ENCODE peak calls at places on chromosomes 7 and 10, in eight cellular contexts. R, Y, A, H, M, W, X and B are unnamed samples.

GRCh38 chr10:71213127-71213616 is 802 bp downstream of the UNC5B start:
- DNase-seq in R (peak), Y (peak), A (no peak), H (no peak), M (peak), W (peak), X (no peak), B (no peak)

GRCh38 chr7:16739863-16740622 is 13.5 kb upstream of the TSPAN13 start:
- DNase-seq in R (no peak), Y (no peak), A (peak), H (no peak), M (no peak), W (peak), X (no peak), B (no peak)

GRCh38 chr10:103783686-103784085 is 71.7 kb downstream of the SH3PXD2A start:
- DNase-seq in R (no peak), Y (peak), A (no peak), H (no peak), M (no peak), W (no peak), X (no peak), B (no peak)

GRCh38 chr10:95382174-95382573 is 91.4 kb upstream of the PDLIM1 start:
- DNase-seq in R (no peak), Y (no peak), A (no peak), H (no peak), M (no peak), W (no peak), X (no peak), B (no peak)

GRCh38 chr10:98489561-98490481 is 43.1 kb upstream of the HPS1 start:
- DNase-seq in R (no peak), Y (no peak), A (no peak), H (no peak), M (no peak), W (peak), X (no peak), B (no peak)

GRCh38 chr10:74432841-74433594 is 282.0 kb downstream of the ADK start:
- DNase-seq in R (no peak), Y (no peak), A (peak), H (no peak), M (no peak), W (peak), X (no peak), B (no peak)

GRCh38 chr7:51046482-51046881 is 263.8 kb upstream of the GRB10 start:
- DNase-seq in R (no peak), Y (no peak), A (no peak), H (no peak), M (no peak), W (no peak), X (no peak), B (no peak)

GRCh38 chr10:373015-373414 is 237.8 kb downstream of the ZMYND11 start:
- DNase-seq in R (no peak), Y (no peak), A (no peak), H (no peak), M (no peak), W (peak), X (no peak), B (no peak)

GRCh38 chr7:33644489-33644888 is 260.9 kb upstream of the BMPER start:
- DNase-seq in R (no peak), Y (no peak), A (no peak), H (no peak), M (no peak), W (no peak), X (no peak), B (no peak)

GRCh38 chr7:69840248-69840647 is 242.0 kb downstream of the AUTS2 start:
- DNase-seq in R (no peak), Y (no peak), A (no peak), H (no peak), M (no peak), W (peak), X (no peak), B (no peak)

GRCh38 chr10:131159771-131160170 is 151.8 kb downstream of the TCERG1L start:
- DNase-seq in R (no peak), Y (no peak), A (no peak), H (no peak), M (no peak), W (no peak), X (no peak), B (no peak)

GRCh38 chr7:40918701-40919271 is 784.0 kb downstream of the SUGCT start:
- DNase-seq in R (no peak), Y (no peak), A (peak), H (no peak), M (no peak), W (peak), X (no peak), B (no peak)

GRCh38 chr7:5354460-5355279 is 69.0 kb downstream of the TNRC18 start:
- DNase-seq in R (no peak), Y (no peak), A (no peak), H (no peak), M (no peak), W (peak), X (no peak), B (no peak)

GRCh38 chr7:45617166-45617565 is 43.0 kb downstream of the ADCY1 start:
- DNase-seq in R (no peak), Y (no peak), A (no peak), H (no peak), M (no peak), W (no peak), X (no peak), B (no peak)

GRCh38 chr10:7408494-7409044 is 2.3 kb downstream of the SFMBT2 start:
- DNase-seq in R (peak), Y (peak), A (no peak), H (no peak), M (no peak), W (peak), X (peak), B (no peak)

GRCh38 chr7:116799912-116800311 is 62.5 kb upstream of the CAPZA2 start:
- DNase-seq in R (no peak), Y (no peak), A (no peak), H (no peak), M (no peak), W (no peak), X (no peak), B (no peak)

GRCh38 chr7:150417239-150417638 is 33.2 kb upstream of the GIMAP8 start:
- DNase-seq in R (no peak), Y (no peak), A (no peak), H (no peak), M (no peak), W (no peak), X (no peak), B (no peak)

GRCh38 chr7:108415821-108416536 is 40.3 kb downstream of the NRCAM start:
- DNase-seq in R (peak), Y (peak), A (no peak), H (no peak), M (peak), W (peak), X (no peak), B (no peak)

GRCh38 chr10:98267894-98268693 is at the start of gene LOXL4:
- DNase-seq in R (no peak), Y (no peak), A (no peak), H (no peak), M (no peak), W (peak), X (no peak), B (no peak)

GRCh38 chr7:47328392-47329319 is 253.3 kb downstream of the TNS3 start:
- DNase-seq in R (no peak), Y (no peak), A (no peak), H (no peak), M (no peak), W (no peak), X (no peak), B (no peak)

GRCh38 chr10:72162978-72163377 is 52.8 kb upstream of the ANAPC16 start:
- DNase-seq in R (no peak), Y (no peak), A (peak), H (no peak), M (no peak), W (peak), X (no peak), B (no peak)